ENCODE peak calls at places on chromosomes 11 and 22, in six cellular contexts. A, Z, B, N, D and U are unnamed samples.

GRCh38 chr11:100560606-100561005 is 126.5 kb upstream of the ARHGAP42 start:
- DNase-seq in A (no peak), Z (no peak), B (no peak), N (no peak), D (no peak), U (no peak)

GRCh38 chr11:61978703-61979661 is 11.5 kb upstream of the FTH1 start:
- DNase-seq in A (peak; percentile 90), Z (no peak), B (no peak), N (no peak), D (no peak), U (no peak)

GRCh38 chr11:73402834-73403185 is 26.6 kb downstream of the RELT start:
- DNase-seq in A (no peak), Z (no peak), B (peak; percentile 12), N (no peak), D (no peak), U (no peak)

GRCh38 chr11:62880231-62880802 is 379 bp upstream of the SLC3A2 start:
- DNase-seq in A (peak; percentile 90), Z (no peak), B (no peak), N (no peak), D (peak; percentile 88), U (no peak)

GRCh38 chr11:44556735-44557409 is 8.6 kb upstream of the CD82 start:
- DNase-seq in A (peak; percentile 68), Z (peak; percentile 54), B (peak; percentile 68), N (peak; percentile 72), D (peak; percentile 59), U (peak; percentile 57)

GRCh38 chr11:33475999-33476398 is 218.8 kb downstream of the HIPK3 start:
- DNase-seq in A (peak; percentile 90), Z (no peak), B (no peak), N (no peak), D (peak; percentile 57), U (no peak)

GRCh38 chr11:111299111-111300026 is 1.0 kb downstream of the POU2AF3 start:
- DNase-seq in A (peak; percentile 48), Z (no peak), B (peak; percentile 91), N (peak; percentile 74), D (peak; percentile 23), U (peak; percentile 81)

GRCh38 chr11:102293873-102294601 is 23.2 kb upstream of the BIRC3 start:
- DNase-seq in A (peak; percentile 70), Z (no peak), B (no peak), N (no peak), D (peak; percentile 66), U (no peak)

GRCh38 chr22:28283025-28283654 is 364.1 kb upstream of the PITPNB start:
- DNase-seq in A (peak; percentile 21), Z (no peak), B (no peak), N (no peak), D (peak; percentile 52), U (no peak)

GRCh38 chr11:118522571-118523072 is 4.7 kb upstream of the TTC36 start:
- DNase-seq in A (peak; percentile 62), Z (no peak), B (no peak), N (no peak), D (peak; percentile 30), U (no peak)

GRCh38 chr11:122898799-122899198 is 16.2 kb downstream of the JHY start:
- DNase-seq in A (no peak), Z (no peak), B (no peak), N (no peak), D (no peak), U (no peak)

GRCh38 chr22:17159504-17159951 is 451 bp upstream of the HDHD5 start:
- DNase-seq in A (peak; percentile 55), Z (peak; percentile 14), B (peak; percentile 71), N (peak; percentile 69), D (peak; percentile 47), U (peak; percentile 21)

GRCh38 chr11:11491589-11491988 is 130.2 kb downstream of the GALNT18 start:
- DNase-seq in A (no peak), Z (no peak), B (no peak), N (no peak), D (no peak), U (no peak)

GRCh38 chr22:43734370-43735005 is 77.6 kb downstream of the EFCAB6 start:
- DNase-seq in A (no peak), Z (no peak), B (no peak), N (no peak), D (no peak), U (no peak)

GRCh38 chr11:125263268-125263790 is 98.8 kb downstream of the PKNOX2 start:
- DNase-seq in A (peak; percentile 99), Z (no peak), B (no peak), N (peak; percentile 36), D (peak; percentile 100), U (no peak)

GRCh38 chr11:1259076-1259461 is 36.2 kb downstream of the MUC5B start:
- DNase-seq in A (no peak), Z (no peak), B (no peak), N (no peak), D (no peak), U (no peak)

GRCh38 chr22:41848468-41848867 is 15.6 kb downstream of the SREBF2 start:
- DNase-seq in A (no peak), Z (no peak), B (no peak), N (peak; percentile 90), D (no peak), U (no peak)

GRCh38 chr11:72704028-72704782 is 30.0 kb upstream of the PDE2A start:
- DNase-seq in A (no peak), Z (no peak), B (no peak), N (no peak), D (no peak), U (no peak)

GRCh38 chr11:116170526-116171120 is 602.2 kb downstream of the BUD13 start:
- DNase-seq in A (no peak), Z (no peak), B (no peak), N (peak; percentile 24), D (no peak), U (no peak)

GRCh38 chr11:94757037-94757681 is 11.0 kb upstream of the AMOTL1 start:
- DNase-seq in A (no peak), Z (no peak), B (no peak), N (no peak), D (no peak), U (no peak)

GRCh38 chr22:24516301-24516737 is 21.2 kb downstream of the UPB1 start:
- DNase-seq in A (peak; percentile 92), Z (no peak), B (peak; percentile 47), N (no peak), D (peak; percentile 93), U (no peak)

GRCh38 chr11:20795005-20795404 is 125.6 kb downstream of the NELL1 start:
- DNase-seq in A (no peak), Z (no peak), B (no peak), N (no peak), D (no peak), U (no peak)

GRCh38 chr11:96045622-96046456 is 121.9 kb upstream of the MTMR2 start:
- DNase-seq in A (peak; percentile 88), Z (no peak), B (no peak), N (no peak), D (peak; percentile 63), U (no peak)

GRCh38 chr11:73539506-73540084 is 58.3 kb downstream of the FAM168A start:
- DNase-seq in A (no peak), Z (no peak), B (no peak), N (no peak), D (no peak), U (no peak)

GRCh38 chr11:132064987-132065620 is 694.7 kb downstream of the NTM start:
- DNase-seq in A (peak; percentile 95), Z (no peak), B (no peak), N (no peak), D (peak; percentile 99), U (no peak)

GRCh38 chr11:128174465-128175101 is 412.8 kb downstream of the ETS1 start:
- DNase-seq in A (peak; percentile 82), Z (no peak), B (no peak), N (no peak), D (peak; percentile 67), U (no peak)

GRCh38 chr11:113806403-113806802 is 26.8 kb downstream of the CLDN25 start:
- DNase-seq in A (peak; percentile 44), Z (no peak), B (no peak), N (peak; percentile 26), D (peak; percentile 7), U (no peak)

GRCh38 chr11:107928767-107929507 is 689 bp downstream of the RAB39A start:
- DNase-seq in A (no peak), Z (no peak), B (peak; percentile 55), N (peak; percentile 27), D (no peak), U (no peak)

GRCh38 chr11:131893988-131894387 is 523.6 kb downstream of the NTM start:
- DNase-seq in A (no peak), Z (no peak), B (no peak), N (no peak), D (no peak), U (no peak)

DNA sequence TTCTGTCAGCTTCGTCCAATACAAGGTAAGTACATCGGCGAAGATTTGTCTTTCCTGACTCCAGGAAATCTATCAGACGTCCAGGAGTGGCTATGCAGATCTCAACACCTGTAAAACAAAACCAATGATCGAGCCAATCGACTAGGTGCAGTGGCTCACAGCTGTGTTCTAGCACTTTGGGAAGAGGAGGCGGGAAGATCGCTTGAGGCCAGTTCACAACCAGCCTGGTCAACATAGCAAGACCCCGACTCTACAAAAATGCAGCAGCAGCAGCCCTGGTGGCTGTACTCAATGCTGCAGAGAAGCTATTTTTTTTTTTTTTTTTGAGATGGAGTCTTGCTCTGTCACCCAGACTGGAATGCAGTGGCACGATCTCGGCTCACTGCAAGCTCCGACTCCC is 11.2 kb downstream of the DDX17 start:
- DNase-seq in A (no peak), Z (no peak), B (no peak), N (no peak), D (no peak), U (no peak)
- TF ChIP-seq CTCF in A (no peak), Z (no peak), B (no peak), N (no peak), D (no peak), U (no peak)

DNA sequence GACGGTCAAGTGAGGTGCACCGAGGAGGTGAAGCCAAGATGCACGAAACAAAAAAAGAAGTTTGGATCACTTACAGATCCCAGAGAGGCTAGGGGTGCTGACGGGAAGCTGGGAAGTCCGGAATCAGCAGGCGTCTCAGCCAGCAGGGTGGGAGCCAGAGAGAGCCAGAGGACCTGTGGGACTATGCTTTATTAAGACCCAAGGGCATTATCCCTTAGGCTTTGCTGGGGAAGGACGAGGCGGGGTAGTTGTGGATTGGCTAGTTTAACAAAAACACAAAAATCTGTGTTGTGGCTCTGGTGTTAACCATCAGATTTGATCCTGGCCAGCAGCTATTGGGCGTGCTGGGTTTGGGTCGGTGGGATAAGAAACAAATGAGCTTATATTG is 427.1 kb downstream of the DYNC2H1 start:
- DNase-seq in A (peak; percentile 48), Z (no peak), B (no peak), N (no peak), D (no peak), U (no peak)
- TF ChIP-seq CTCF in A (no peak), Z (no peak), B (no peak), N (no peak), D (no peak), U (no peak)

DNA sequence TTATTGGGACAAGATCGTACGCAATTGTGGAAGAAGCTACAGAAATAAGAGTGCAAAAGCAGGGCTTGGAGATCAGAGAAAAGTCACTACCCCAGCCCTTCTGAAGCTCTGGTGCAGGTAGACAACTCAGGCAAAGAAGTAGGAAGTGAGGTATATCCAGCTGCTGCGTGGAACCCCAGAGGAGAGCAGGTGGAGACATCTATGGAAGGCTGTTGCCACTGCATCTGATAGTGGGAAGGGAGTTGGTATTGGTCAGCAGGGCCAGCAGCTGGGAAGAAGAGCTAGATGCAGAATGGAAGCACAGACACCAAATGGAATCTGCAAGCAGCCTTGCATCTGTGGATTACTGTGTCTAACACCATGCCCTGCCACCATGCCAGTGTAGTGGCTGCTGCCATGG is 165.1 kb downstream of the WNT11 start:
- DNase-seq in A (no peak), Z (no peak), B (no peak), N (no peak), D (no peak), U (no peak)
- TF ChIP-seq CTCF in A (no peak), Z (no peak), B (no peak), N (no peak), D (no peak), U (no peak)

GRCh38 chr11:126547161-126547560 is 191.7 kb downstream of the ST3GAL4 start:
- DNase-seq in A (peak; percentile 35), Z (no peak), B (no peak), N (no peak), D (peak; percentile 89), U (no peak)
- TF ChIP-seq CTCF in A (no peak), Z (no peak), B (no peak), N (no peak), D (no peak), U (no peak)